ENCODE peak calls at places on chromosomes 13 and 19, in eight cellular contexts. N is psoas muscle; V is mesendoderm; Q is CD4-positive, alpha-beta T cell; M is T-helper 2 cell; W is nephron progenitor cell; I is AG04450; U is GM23248. G is an unnamed sample.

GRCh38 chr19:23409392-23410048 is 14.2 kb upstream of the ZNF91 start:
- DNase-seq in N (no peak), M (no peak), I (no peak), W (no peak), U (no peak), Q (no peak), V (no peak), G (no peak)

GRCh38 chr13:67048084-67048792 is 181.9 kb downstream of the PCDH9 start:
- DNase-seq in W (no peak), Q (no peak), N (no peak), V (no peak), I (peak; percentile 65), U (no peak), M (no peak), G (no peak)

GRCh38 chr13:59982631-59983382 is 180.9 kb downstream of the DIAPH3 start:
- DNase-seq in N (no peak), I (no peak), M (no peak), W (no peak), V (no peak), U (no peak), Q (no peak), G (no peak)

GRCh38 chr19:17721821-17722220 is 2.5 kb downstream of the MAP1S start:
- DNase-seq in I (no peak), W (no peak), U (peak; percentile 95), V (no peak), N (peak; percentile 48), Q (no peak), M (no peak), G (peak; percentile 51)

GRCh38 chr19:47679251-47679900 is 33.8 kb upstream of the EHD2 start:
- DNase-seq in Q (no peak), W (no peak), M (no peak), V (no peak), N (no peak), I (no peak), U (no peak), G (no peak)

GRCh38 chr19:47650695-47651094 is 41.8 kb downstream of the BICRA start:
- DNase-seq in I (no peak), U (no peak), V (no peak), W (no peak), Q (no peak), M (no peak), N (no peak), G (no peak)

GRCh38 chr19:47495478-47496372 is 11.7 kb upstream of the KPTN start:
- DNase-seq in U (no peak), V (no peak), Q (no peak), I (no peak), N (no peak), W (no peak), M (no peak), G (no peak)

GRCh38 chr13:75993823-75994222 is 357.7 kb downstream of the LMO7 start:
- DNase-seq in Q (no peak), V (no peak), I (no peak), U (no peak), N (no peak), W (no peak), M (no peak), G (no peak)

GRCh38 chr19:1001538-1002166 is 1.4 kb downstream of the GRIN3B start:
- DNase-seq in V (peak; percentile 55), I (no peak), U (peak; percentile 58), Q (peak; percentile 63), N (no peak), W (peak; percentile 82), M (peak; percentile 61), G (no peak)

GRCh38 chr13:80550856-80551532 is 210.1 kb upstream of the SPRY2 start:
- DNase-seq in W (no peak), I (no peak), M (no peak), N (no peak), V (no peak), U (no peak), Q (no peak), G (no peak)

GRCh38 chr19:53158119-53158656 is 665 bp downstream of the ZNF347 start:
- DNase-seq in I (no peak), N (peak; percentile 38), M (peak; percentile 17), V (peak; percentile 70), Q (peak; percentile 2), W (peak; percentile 59), U (peak; percentile 69), G (peak; percentile 32)

GRCh38 chr19:34023381-34023780 is 148.9 kb upstream of the LSM14A start:
- DNase-seq in V (no peak), Q (no peak), N (no peak), U (no peak), M (no peak), W (no peak), I (no peak), G (no peak)

GRCh38 chr13:73939071-73939380 is 195.2 kb downstream of the KLF12 start:
- DNase-seq in U (no peak), Q (no peak), M (no peak), W (no peak), N (no peak), V (peak; percentile 24), I (no peak), G (no peak)